ENCODE peak calls at places on chromosomes 13 and 19, in seven cellular contexts. T, K, M, O, W, D and N are unnamed samples.

GRCh38 chr19:4717191-4717965 is 6.3 kb downstream of the DPP9 start:
- DNase-seq in T (peak; percentile 32), K (no peak), M (no peak), O (no peak), W (no peak), D (no peak), N (no peak)

GRCh38 chr19:13149628-13150186 is 468 bp downstream of the STX10 start:
- DNase-seq in T (peak; percentile 72), K (no peak), M (peak; percentile 81), O (peak; percentile 37), W (no peak), D (no peak), N (no peak)

GRCh38 chr19:55197531-55197930 is 11.8 kb downstream of the PTPRH start:
- DNase-seq in T (peak; percentile 2), K (peak; percentile 53), M (no peak), O (no peak), W (no peak), D (no peak), N (no peak)

GRCh38 chr19:46489445-46490272 is 6.0 kb downstream of the PNMA8B start:
- DNase-seq in T (peak; percentile 63), K (peak; percentile 85), M (no peak), O (no peak), W (peak; percentile 89), D (peak; percentile 83), N (no peak)

GRCh38 chr19:15181394-15181793 is 19.4 kb downstream of the NOTCH3 start:
- DNase-seq in T (no peak), K (peak; percentile 60), M (peak; percentile 90), O (no peak), W (no peak), D (no peak), N (no peak)

GRCh38 chr19:50777830-50778303 is 7.6 kb downstream of the GPR32 start:
- DNase-seq in T (no peak), K (peak; percentile 83), M (no peak), O (no peak), W (no peak), D (no peak), N (no peak)

GRCh38 chr19:13100031-13100588 is 2.5 kb downstream of the LYL1 start:
- DNase-seq in T (no peak), K (no peak), M (no peak), O (peak; percentile 70), W (no peak), D (no peak), N (no peak)

GRCh38 chr19:3497757-3498515 is 2.5 kb downstream of the DOHH start:
- DNase-seq in T (no peak), K (no peak), M (no peak), O (no peak), W (no peak), D (no peak), N (no peak)

GRCh38 chr19:317710-318508 is 26.7 kb downstream of the MIER2 start:
- DNase-seq in T (no peak), K (no peak), M (no peak), O (no peak), W (peak; percentile 62), D (no peak), N (no peak)

GRCh38 chr13:82248713-82249112 is 1633.6 kb downstream of the SLITRK1 start:
- DNase-seq in T (no peak), K (no peak), M (no peak), O (no peak), W (no peak), D (no peak), N (no peak)

GRCh38 chr19:33052352-33052972 is 12.2 kb downstream of the RHPN2 start:
- DNase-seq in T (peak; percentile 69), K (no peak), M (no peak), O (no peak), W (no peak), D (no peak), N (no peak)

GRCh38 chr19:17070912-17071311 is 4.3 kb downstream of the HAUS8 start:
- DNase-seq in T (no peak), K (no peak), M (no peak), O (no peak), W (no peak), D (no peak), N (no peak)

GRCh38 chr19:13918726-13919411 is 12.9 kb downstream of the CC2D1A start:
- DNase-seq in T (no peak), K (peak; percentile 93), M (no peak), O (no peak), W (no peak), D (no peak), N (no peak)

GRCh38 chr13:20165417-20166257 is 4.8 kb upstream of the GJA3 start:
- DNase-seq in T (no peak), K (no peak), M (no peak), O (no peak), W (no peak), D (no peak), N (no peak)

GRCh38 chr13:86960876-86961275 is 710.3 kb upstream of the SLITRK5 start:
- DNase-seq in T (no peak), K (no peak), M (no peak), O (no peak), W (no peak), D (no peak), N (no peak)

GRCh38 chr13:87035538-87035937 is 635.6 kb upstream of the SLITRK5 start:
- DNase-seq in T (peak; percentile 7), K (no peak), M (no peak), O (no peak), W (no peak), D (no peak), N (no peak)

GRCh38 chr19:4482721-4483120 is 10.6 kb downstream of the HDGFL2 start:
- DNase-seq in T (no peak), K (peak; percentile 57), M (no peak), O (no peak), W (no peak), D (no peak), N (no peak)

GRCh38 chr13:77417897-77418296 is 91.0 kb upstream of the MYCBP2 start:
- DNase-seq in T (no peak), K (no peak), M (no peak), O (no peak), W (no peak), D (no peak), N (no peak)